ENCODE peak calls at places on chromosome 17, in seven cellular contexts. C is heart left ventricle, O is adipocyte, D is GM03348, T is suprapubic skin, S is stomach, B is EL. F is an unnamed sample.

GRCh38 chr17:19752216-19753048 is 4.3 kb upstream of the ALDH3A1 start:
- DNase-seq in O (no peak), D (no peak), S (no peak), B (no peak), C (no peak), T (no peak), F (no peak)

GRCh38 chr17:47188266-47188665 is 829 bp downstream of the CDC27 start:
- DNase-seq in D (peak), O (peak), C (no peak), S (no peak), B (peak), T (no peak), F (peak)

GRCh38 chr17:28885363-28885762 is 12.2 kb downstream of the FLOT2 start:
- DNase-seq in B (no peak), O (no peak), S (no peak), T (no peak), C (no peak), D (no peak), F (no peak)

GRCh38 chr17:79628861-79629547 is 18.2 kb upstream of the RBFOX3 start:
- DNase-seq in S (peak), O (no peak), C (peak), B (no peak), D (no peak), T (peak), F (no peak)

GRCh38 chr17:39094607-39095308 is 56.7 kb downstream of the PLXDC1 start:
- DNase-seq in B (no peak), T (no peak), D (no peak), S (no peak), O (no peak), C (no peak), F (no peak)

GRCh38 chr17:49989518-49989880 is 5.5 kb downstream of the DLX3 start:
- DNase-seq in S (no peak), T (peak), C (no peak), O (no peak), D (no peak), B (no peak), F (no peak)

GRCh38 chr17:21218101-21218500 is 4.1 kb upstream of the TMEM11 start:
- DNase-seq in D (no peak), B (no peak), S (no peak), O (peak), C (no peak), T (no peak), F (no peak)

GRCh38 chr17:67818110-67819002 is 6.9 kb upstream of the BPTF start:
- DNase-seq in B (no peak), O (no peak), D (no peak), T (peak), S (no peak), C (no peak), F (no peak)

GRCh38 chr17:35486920-35487727 is 38.6 kb upstream of the SLFN13 start:
- DNase-seq in D (peak), B (peak), S (peak), O (peak), C (peak), T (no peak), F (peak)

GRCh38 chr17:63985387-63986140 is 12.6 kb upstream of the PRR29 start:
- DNase-seq in S (no peak), O (no peak), D (no peak), B (no peak), C (no peak), T (no peak), F (no peak)

GRCh38 chr17:41917957-41918391 is 777 bp downstream of the ACLY start:
- DNase-seq in C (peak), D (peak), S (peak), O (peak), B (peak), T (peak), F (peak)

GRCh38 chr17:15233022-15233805 is 31.9 kb downstream of the PMP22 start:
- DNase-seq in C (peak), T (no peak), O (peak), B (peak), S (no peak), D (peak), F (peak)

GRCh38 chr17:19731626-19732025 is 15.2 kb upstream of the SLC47A2 start:
- DNase-seq in D (no peak), C (no peak), T (no peak), O (no peak), S (no peak), B (no peak), F (no peak)

GRCh38 chr17:68821860-68822693 is 133.1 kb downstream of the ABCA8 start:
- DNase-seq in B (peak), O (peak), S (no peak), C (no peak), D (peak), T (no peak), F (peak)

GRCh38 chr17:77423589-77424451 is 283.1 kb downstream of the SEC14L1 start:
- DNase-seq in B (peak), C (peak), O (peak), D (peak), S (peak), T (peak), F (peak)

GRCh38 chr17:9044796-9045470 is 23.6 kb downstream of the NTN1 start:
- DNase-seq in C (no peak), B (no peak), D (no peak), T (no peak), S (no peak), O (no peak), F (no peak)

GRCh38 chr17:14942511-14943185 is 322.5 kb downstream of the PMP22 start:
- DNase-seq in D (peak), O (peak), T (no peak), S (no peak), C (no peak), B (peak), F (no peak)

GRCh38 chr17:17044846-17045561 is 2.7 kb downstream of the MPRIP start:
- DNase-seq in C (peak), B (peak), D (peak), O (peak), S (peak), T (peak), F (peak)

GRCh38 chr17:32854834-32855389 is 22.0 kb downstream of the MYO1D start:
- DNase-seq in O (no peak), B (no peak), S (no peak), D (no peak), T (no peak), C (no peak), F (no peak)

GRCh38 chr17:45112559-45113423 is 19.5 kb downstream of the PLCD3 start:
- DNase-seq in B (no peak), T (no peak), O (no peak), S (no peak), C (no peak), D (no peak), F (no peak)

GRCh38 chr17:13074026-13074425 is 56.2 kb upstream of the ELAC2 start:
- DNase-seq in B (peak), O (peak), T (no peak), S (no peak), D (peak), C (no peak), F (peak)

GRCh38 chr17:41734139-41734948 is at the start of gene HAP1:
- DNase-seq in S (peak), O (peak), T (no peak), B (peak), D (peak), C (peak), F (no peak)

F was measured in astrocyte of the spinal cord.